ENCODE peak calls at places on chromosomes 16 and 17, in ten cellular contexts. F is IMR-90, A is cardiac muscle cell, J is mammary epithelial cell, N is dorsolateral prefrontal cortex, V is lung, W is transverse colon, S is cardiac fibroblast, L is right atrium auricular region, T is left ventricle myocardium inferior. H is an unnamed sample.

GRCh38 chr17:42653179-42654124 is 5.6 kb upstream of the TUBG2 start:
- DNase-seq in F (peak), A (no peak), J (no peak), N (no peak), V (no peak), W (peak), S (peak), L (peak), T (peak), H (peak)

GRCh38 chr16:89958068-89958467 is 9.5 kb downstream of the DEF8 start:
- DNase-seq in F (peak), A (peak), J (no peak), N (peak), V (peak), W (no peak), S (peak), L (no peak), T (peak), H (peak)

GRCh38 chr17:969767-970387 is 9.7 kb downstream of the NXN start:
- DNase-seq in F (no peak), A (no peak), J (no peak), N (no peak), V (no peak), W (no peak), S (no peak), L (no peak), T (no peak), H (no peak)

GRCh38 chr16:54175169-54175551 is 111.4 kb downstream of the IRX3 start:
- DNase-seq in F (no peak), A (no peak), J (no peak), N (no peak), V (no peak), W (no peak), S (no peak), L (no peak), T (no peak), H (no peak)

GRCh38 chr16:76639685-76640289 is 362.6 kb downstream of the CNTNAP4 start:
- DNase-seq in F (peak), A (peak), J (peak), N (peak), V (no peak), W (no peak), S (peak), L (no peak), T (no peak), H (peak)

GRCh38 chr16:57262841-57263584 is 18.0 kb downstream of the ARL2BP start:
- DNase-seq in F (no peak), A (no peak), J (peak), N (no peak), V (no peak), W (no peak), S (no peak), L (no peak), T (no peak), H (no peak)

GRCh38 chr17:82180776-82181528 is 31.7 kb downstream of the CCDC57 start:
- DNase-seq in F (no peak), A (no peak), J (no peak), N (no peak), V (no peak), W (no peak), S (no peak), L (no peak), T (no peak), H (no peak)

GRCh38 chr16:73743665-73744496 is 552.7 kb upstream of the PSMD7 start:
- DNase-seq in F (no peak), A (no peak), J (no peak), N (no peak), V (no peak), W (no peak), S (no peak), L (no peak), T (no peak), H (no peak)

GRCh38 chr17:27226611-27227234 is 67.2 kb upstream of the WSB1 start:
- DNase-seq in F (peak), A (no peak), J (peak), N (no peak), V (no peak), W (no peak), S (peak), L (no peak), T (no peak), H (peak)

GRCh38 chr16:68885321-68885720 is 42.0 kb downstream of the TANGO6 start:
- DNase-seq in F (no peak), A (no peak), J (no peak), N (no peak), V (no peak), W (no peak), S (no peak), L (no peak), T (no peak), H (no peak)

GRCh38 chr16:84423416-84423837 is 55.1 kb downstream of the ATP2C2 start:
- DNase-seq in F (peak), A (no peak), J (peak), N (no peak), V (no peak), W (no peak), S (peak), L (no peak), T (no peak), H (peak)

GRCh38 chr17:73304971-73305786 is 6.6 kb downstream of the CDC42EP4 start:
- DNase-seq in F (peak), A (peak), J (peak), N (peak), V (peak), W (peak), S (peak), L (peak), T (peak), H (peak)

DNA sequence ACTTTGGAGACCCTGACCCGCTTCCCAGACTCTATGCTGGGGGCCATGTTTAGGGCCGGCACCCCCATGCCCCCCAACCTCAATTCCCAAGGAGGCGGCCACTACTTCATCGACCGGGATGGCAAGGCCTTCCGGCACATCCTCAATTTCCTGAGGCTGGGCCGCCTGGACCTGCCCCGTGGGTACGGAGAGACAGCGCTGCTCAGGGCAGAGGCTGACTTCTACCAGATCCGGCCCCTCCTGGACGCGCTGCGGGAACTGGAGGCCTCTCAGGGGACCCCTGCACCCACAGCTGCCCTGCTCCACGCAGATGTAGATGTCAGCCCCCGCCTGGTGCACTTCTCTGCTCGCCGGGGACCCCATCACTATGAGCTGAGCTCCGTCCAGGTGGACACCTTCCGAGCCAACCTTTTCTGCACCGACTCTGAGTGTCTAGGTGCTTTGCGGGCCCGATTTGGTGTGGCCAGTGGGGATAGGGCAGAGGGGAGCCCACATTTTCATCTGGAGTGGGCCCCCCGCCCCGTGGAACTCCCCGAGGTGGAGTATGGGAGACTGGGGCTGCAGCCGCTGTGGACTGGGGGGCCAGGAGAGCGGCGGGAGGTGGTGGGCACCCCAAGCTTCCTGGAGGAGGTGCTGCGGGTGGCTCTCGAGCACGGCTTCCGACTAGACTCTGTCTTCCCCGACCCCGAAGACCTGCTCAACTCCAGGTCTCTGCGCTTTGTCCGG is 1.1 kb downstream of the KCTD11 start:
- DNase-seq in F (no peak), A (no peak), J (no peak), N (no peak), V (no peak), W (peak), S (no peak), L (no peak), T (no peak), H (no peak)
- H3K4me3 ChIP-seq in F (peak), A (peak), J (peak), N (no peak), V (no peak), W (no peak), S (peak), L (peak), T (peak), H (peak)

GRCh38 chr16:4272114-4272954 is 489 bp downstream of the TFAP4 start:
- DNase-seq in F (no peak), A (peak), J (peak), N (peak), V (peak), W (peak), S (peak), L (no peak), T (peak), H (no peak)

GRCh38 chr16:4275861-4276260 is 3.0 kb upstream of the TFAP4 start:
- DNase-seq in F (no peak), A (no peak), J (no peak), N (no peak), V (no peak), W (no peak), S (no peak), L (no peak), T (no peak), H (no peak)

GRCh38 chr16:4270595-4270994 is 2.2 kb downstream of the TFAP4 start:
- DNase-seq in F (no peak), A (no peak), J (no peak), N (no peak), V (no peak), W (no peak), S (no peak), L (no peak), T (no peak), H (no peak)

GRCh38 chr16:4271176-4272113 is 1.4 kb downstream of the TFAP4 start:
- DNase-seq in F (peak), A (peak), J (peak), N (peak), V (peak), W (peak), S (peak), L (peak), T (peak), H (peak)

GRCh38 chr16:4273858-4274291 is 1.1 kb upstream of the TFAP4 start:
- DNase-seq in F (peak), A (peak), J (peak), N (peak), V (peak), W (peak), S (peak), L (peak), T (peak), H (peak)
- TF ChIP-seq CTCF in F (peak), A (peak), J (peak), N (no peak), V (no peak), W (peak), S (peak), L (peak), T (peak), H (no peak)

GRCh38 chr16:21253470-21253869 is 20.0 kb downstream of the ANKS4B start:
- DNase-seq in F (no peak), A (no peak), J (no peak), N (no peak), V (no peak), W (no peak), S (no peak), L (no peak), T (no peak), H (no peak)

GRCh38 chr16:21244798-21245197 is 11.3 kb downstream of the ANKS4B start:
- DNase-seq in F (no peak), A (no peak), J (no peak), N (peak), V (no peak), W (no peak), S (no peak), L (no peak), T (no peak), H (no peak)

GRCh38 chr16:21247376-21247775 is 13.9 kb downstream of the ANKS4B start:
- DNase-seq in F (no peak), A (no peak), J (no peak), N (no peak), V (no peak), W (no peak), S (no peak), L (no peak), T (no peak), H (no peak)

DNA sequence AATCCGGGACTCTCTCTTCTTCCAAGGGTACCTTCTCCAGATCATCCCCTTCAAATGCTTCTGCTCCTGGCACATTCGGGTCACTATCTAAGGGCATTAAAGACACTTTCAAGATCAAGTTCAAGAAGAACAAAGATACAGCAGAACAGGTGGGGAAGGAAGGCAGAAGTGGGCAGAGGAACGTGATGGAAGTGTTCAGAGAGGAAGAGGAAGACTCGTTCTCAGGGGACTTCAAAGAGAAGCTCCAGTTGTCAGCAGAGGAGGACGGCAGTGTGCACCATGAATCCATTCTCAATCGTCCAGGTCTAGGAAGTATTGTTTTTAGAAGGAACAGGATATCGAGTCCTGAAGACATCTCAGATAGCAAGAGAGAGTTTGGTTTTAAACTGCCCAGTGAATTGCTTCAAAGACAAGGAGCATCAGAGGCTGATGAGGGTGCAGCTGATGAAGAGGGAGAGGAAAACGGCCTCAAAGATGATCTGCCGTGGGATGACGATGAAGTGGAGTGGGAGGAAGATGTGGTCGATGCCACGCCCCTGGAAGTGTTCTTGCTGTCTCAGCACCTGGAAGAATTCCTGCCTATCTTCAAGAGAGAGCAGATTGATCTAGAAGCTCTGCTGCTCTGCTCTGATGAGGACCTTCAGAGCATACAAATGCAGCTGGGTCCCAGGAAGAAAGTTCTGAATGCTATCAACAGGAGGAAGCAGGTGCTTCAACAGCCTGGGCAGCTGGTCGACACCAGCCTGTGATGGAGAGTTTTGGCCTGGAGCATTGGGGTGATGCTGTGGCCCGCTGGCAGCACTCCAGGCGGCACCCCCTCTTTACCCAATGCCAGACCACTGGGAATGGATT is 16.8 kb downstream of the ANKS4B start:
- DNase-seq in F (no peak), A (no peak), J (no peak), N (no peak), V (no peak), W (no peak), S (no peak), L (no peak), T (no peak), H (no peak)
- H3K4me3 ChIP-seq in F (no peak), A (no peak), J (no peak), N (no peak), V (no peak), W (no peak), S (no peak), L (no peak), T (no peak), H (no peak)

GRCh38 chr16:58511933-58512815 is 3.1 kb upstream of the SETD6 start:
- DNase-seq in F (peak), A (peak), J (peak), N (peak), V (peak), W (peak), S (peak), L (peak), T (peak), H (peak)
- TF ChIP-seq CTCF in F (peak), A (peak), J (peak), N (peak), V (peak), W (peak), S (peak), L (peak), T (peak), H (peak)

GRCh38 chr17:5536831-5537230 is 47.5 kb downstream of the NLRP1 start:
- DNase-seq in F (no peak), A (no peak), J (no peak), N (no peak), V (no peak), W (no peak), S (no peak), L (no peak), T (no peak), H (no peak)

GRCh38 chr17:5537251-5537650 is 47.1 kb downstream of the NLRP1 start:
- DNase-seq in F (peak), A (no peak), J (no peak), N (no peak), V (no peak), W (no peak), S (no peak), L (no peak), T (no peak), H (peak)

GRCh38 chr17:5532581-5532980 is 46.2 kb downstream of the MIS12 start:
- DNase-seq in F (no peak), A (no peak), J (no peak), N (no peak), V (no peak), W (no peak), S (no peak), L (no peak), T (no peak), H (no peak)

GRCh38 chr17:5533486-5534315 is 47.3 kb downstream of the MIS12 start:
- DNase-seq in F (no peak), A (no peak), J (no peak), N (no peak), V (no peak), W (no peak), S (no peak), L (no peak), T (no peak), H (no peak)

DNA sequence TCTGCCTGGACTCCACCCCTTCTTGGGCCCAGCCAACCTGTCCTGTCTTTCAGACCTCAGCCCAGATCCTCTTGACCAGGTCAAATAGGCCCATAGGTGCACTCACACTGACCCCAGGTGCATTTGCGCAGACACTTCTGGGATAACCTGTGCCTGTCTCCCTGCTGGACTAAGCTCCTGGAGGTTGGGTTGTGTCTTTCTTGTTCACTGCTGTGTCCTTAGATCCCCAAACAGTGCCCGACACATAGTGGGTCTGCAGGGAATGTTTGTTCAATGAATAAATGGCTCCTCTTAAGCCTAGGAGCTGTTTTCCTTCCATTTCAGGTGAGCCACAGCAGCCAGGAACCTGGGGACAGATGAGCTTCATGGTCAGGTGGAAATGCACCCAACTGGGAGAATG is 48.9 kb downstream of the NLRP1 start:
- DNase-seq in F (no peak), A (no peak), J (no peak), N (no peak), V (no peak), W (no peak), S (no peak), L (no peak), T (no peak), H (no peak)
- H3K4me3 ChIP-seq in F (no peak), A (no peak), J (no peak), N (no peak), V (no peak), W (no peak), S (no peak), L (no peak), T (no peak), H (no peak)

GRCh38 chr16:87203060-87203656 is 114.0 kb downstream of the C16orf95 start:
- DNase-seq in F (peak), A (peak), J (peak), N (peak), V (peak), W (peak), S (peak), L (no peak), T (peak), H (peak)
- TF ChIP-seq CTCF in F (peak), A (peak), J (peak), N (peak), V (peak), W (peak), S (peak), L (peak), T (peak), H (no peak)

GRCh38 chr17:78275355-78275754 is 43.9 kb downstream of the TMEM235 start:
- DNase-seq in F (no peak), A (no peak), J (no peak), N (no peak), V (no peak), W (no peak), S (no peak), L (no peak), T (no peak), H (no peak)

GRCh38 chr17:78272181-78272913 is 40.9 kb downstream of the TMEM235 start:
- DNase-seq in F (peak), A (peak), J (peak), N (no peak), V (peak), W (peak), S (peak), L (peak), T (peak), H (peak)

GRCh38 chr17:78271419-78272160 is 40.2 kb downstream of the TMEM235 start:
- DNase-seq in F (no peak), A (no peak), J (no peak), N (no peak), V (no peak), W (no peak), S (no peak), L (no peak), T (no peak), H (no peak)

GRCh38 chr17:78273813-78274212 is 42.4 kb downstream of the TMEM235 start:
- DNase-seq in F (no peak), A (no peak), J (no peak), N (no peak), V (no peak), W (no peak), S (no peak), L (no peak), T (no peak), H (no peak)

DNA sequence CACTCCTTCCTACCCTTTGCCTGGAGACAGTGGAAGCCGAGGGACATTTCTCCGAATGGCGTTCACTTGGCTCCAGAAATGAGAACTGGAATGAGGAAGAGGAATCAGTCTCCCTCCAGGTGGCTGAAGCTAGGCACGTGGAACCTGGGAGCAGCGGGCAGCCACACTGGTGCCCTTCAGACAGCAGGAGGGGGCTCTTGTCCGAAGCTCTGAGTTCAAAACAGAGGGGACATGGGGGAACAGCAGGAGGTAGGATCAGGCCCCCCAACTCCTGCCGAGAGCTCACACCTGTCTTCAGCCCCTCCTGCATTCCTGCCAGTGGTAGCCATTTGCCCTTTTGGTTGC is 41.5 kb downstream of the TMEM235 start:
- DNase-seq in F (no peak), A (no peak), J (no peak), N (no peak), V (no peak), W (no peak), S (no peak), L (no peak), T (no peak), H (no peak)
- H3K4me3 ChIP-seq in F (no peak), A (no peak), J (no peak), N (no peak), V (no peak), W (no peak), S (no peak), L (no peak), T (no peak), H (no peak)

GRCh38 chr17:37481001-37481665 is 8.6 kb upstream of the DUSP14 start:
- DNase-seq in F (no peak), A (no peak), J (peak), N (no peak), V (no peak), W (no peak), S (no peak), L (no peak), T (no peak), H (no peak)

GRCh38 chr17:37479025-37479424 is 10.7 kb upstream of the DUSP14 start:
- DNase-seq in F (no peak), A (no peak), J (no peak), N (no peak), V (no peak), W (no peak), S (no peak), L (no peak), T (no peak), H (no peak)

GRCh38 chr17:37483311-37484039 is 6.2 kb upstream of the DUSP14 start:
- DNase-seq in F (peak), A (no peak), J (no peak), N (no peak), V (no peak), W (peak), S (peak), L (no peak), T (no peak), H (peak)

GRCh38 chr17:37478187-37478586 is 11.5 kb upstream of the DUSP14 start:
- DNase-seq in F (peak), A (no peak), J (peak), N (no peak), V (no peak), W (no peak), S (peak), L (peak), T (peak), H (peak)

GRCh38 chr17:37480427-37480826 is 9.3 kb upstream of the DUSP14 start:
- DNase-seq in F (no peak), A (no peak), J (no peak), N (no peak), V (no peak), W (no peak), S (no peak), L (no peak), T (no peak), H (no peak)
- TF ChIP-seq CTCF in F (no peak), A (no peak), J (no peak), N (no peak), V (no peak), W (no peak), S (no peak), L (no peak), T (no peak), H (no peak)